ENCODE peak calls at places on chromosomes 16 and 17, in seven cellular contexts. J, E, O, T, K, Y and R are unnamed samples.

GRCh38 chr17:76246080-76247066 is 6.1 kb upstream of the RNF157 start:
- DNase-seq in J (no peak), E (no peak), O (peak), T (no peak), K (no peak), Y (peak), R (no peak)

GRCh38 chr17:7915611-7916382 is at the start of gene RNF227:
- DNase-seq in J (peak), E (peak), O (peak), T (peak), K (peak), Y (peak), R (peak)

GRCh38 chr17:10182785-10183184 is 15.6 kb downstream of the GAS7 start:
- DNase-seq in J (no peak), E (no peak), O (no peak), T (no peak), K (no peak), Y (no peak), R (no peak)

GRCh38 chr16:49075709-49076108 is 205.9 kb downstream of the CBLN1 start:
- DNase-seq in J (no peak), E (no peak), O (no peak), T (no peak), K (no peak), Y (no peak), R (no peak)

GRCh38 chr16:75647492-75648264 is at the start of the genes KARS1 and TERF2IP:
- DNase-seq in J (peak), E (peak), O (peak), T (peak), K (peak), Y (peak), R (peak)

GRCh38 chr16:15765880-15766279 is 90.9 kb downstream of the MYH11 start:
- DNase-seq in J (no peak), E (peak), O (no peak), T (no peak), K (no peak), Y (no peak), R (peak)

GRCh38 chr16:85464342-85465305 is 148.5 kb upstream of the GSE1 start:
- DNase-seq in J (no peak), E (no peak), O (no peak), T (no peak), K (no peak), Y (no peak), R (no peak)

GRCh38 chr16:86591270-86591669 is 12.9 kb downstream of the FOXL1 start:
- DNase-seq in J (no peak), E (no peak), O (no peak), T (no peak), K (no peak), Y (no peak), R (no peak)

GRCh38 chr16:67917852-67918236 is 13.8 kb downstream of the CTRL start:
- DNase-seq in J (no peak), E (peak), O (no peak), T (no peak), K (no peak), Y (no peak), R (peak)

GRCh38 chr17:63446981-63447687 is 1.0 kb upstream of the CYB561 start:
- DNase-seq in J (no peak), E (no peak), O (peak), T (no peak), K (peak), Y (no peak), R (no peak)

GRCh38 chr16:52416888-52417287 is 130.1 kb downstream of the TOX3 start:
- DNase-seq in J (no peak), E (no peak), O (no peak), T (no peak), K (no peak), Y (no peak), R (no peak)

GRCh38 chr17:61382796-61383688 is 16.6 kb upstream of the TBX2 start:
- DNase-seq in J (no peak), E (no peak), O (no peak), T (no peak), K (peak), Y (peak), R (no peak)

GRCh38 chr16:75351183-75351582 is 82.1 kb downstream of the CFDP1 start:
- DNase-seq in J (no peak), E (peak), O (no peak), T (no peak), K (no peak), Y (no peak), R (peak)

GRCh38 chr17:65504141-65504540 is 57.3 kb downstream of the AXIN2 start:
- DNase-seq in J (no peak), E (no peak), O (no peak), T (no peak), K (no peak), Y (no peak), R (no peak)

GRCh38 chr17:57104461-57105175 is 19.6 kb downstream of the AKAP1 start:
- DNase-seq in J (no peak), E (no peak), O (no peak), T (no peak), K (no peak), Y (no peak), R (no peak)

GRCh38 chr17:78418627-78419026 is 40.2 kb downstream of the PGS1 start:
- DNase-seq in J (no peak), E (no peak), O (no peak), T (no peak), K (no peak), Y (no peak), R (no peak)
- H3K27ac ChIP-seq in J (no peak), E (no peak), O (no peak), T (peak), K (no peak), Y (peak), R (no peak)

GRCh38 chr17:42000399-42001076 is 16.7 kb downstream of the DNAJC7 start:
- DNase-seq in J (no peak), E (no peak), O (no peak), T (no peak), K (no peak), Y (no peak), R (no peak)

GRCh38 chr17:42002175-42002791 is 15.0 kb downstream of the DNAJC7 start:
- DNase-seq in J (no peak), E (no peak), O (no peak), T (no peak), K (no peak), Y (no peak), R (no peak)

GRCh38 chr17:41996855-41997164 is 20.4 kb downstream of the DNAJC7 start:
- DNase-seq in J (no peak), E (no peak), O (no peak), T (no peak), K (no peak), Y (no peak), R (no peak)

GRCh38 chr17:42001729-42002128 is 15.5 kb downstream of the DNAJC7 start:
- DNase-seq in J (no peak), E (no peak), O (no peak), T (no peak), K (no peak), Y (no peak), R (no peak)

GRCh38 chr17:41998497-41998896 is 18.7 kb downstream of the DNAJC7 start:
- DNase-seq in J (no peak), E (no peak), O (no peak), T (no peak), K (no peak), Y (no peak), R (no peak)
- H3K27ac ChIP-seq in J (no peak), E (no peak), O (no peak), T (no peak), K (no peak), Y (no peak), R (no peak)

GRCh38 chr17:18040287-18040858 is 1.2 kb downstream of the GID4 start:
- DNase-seq in J (no peak), E (no peak), O (no peak), T (no peak), K (no peak), Y (no peak), R (no peak)
- H3K27ac ChIP-seq in J (no peak), E (peak), O (no peak), T (peak), K (no peak), Y (peak), R (peak)

DNA sequence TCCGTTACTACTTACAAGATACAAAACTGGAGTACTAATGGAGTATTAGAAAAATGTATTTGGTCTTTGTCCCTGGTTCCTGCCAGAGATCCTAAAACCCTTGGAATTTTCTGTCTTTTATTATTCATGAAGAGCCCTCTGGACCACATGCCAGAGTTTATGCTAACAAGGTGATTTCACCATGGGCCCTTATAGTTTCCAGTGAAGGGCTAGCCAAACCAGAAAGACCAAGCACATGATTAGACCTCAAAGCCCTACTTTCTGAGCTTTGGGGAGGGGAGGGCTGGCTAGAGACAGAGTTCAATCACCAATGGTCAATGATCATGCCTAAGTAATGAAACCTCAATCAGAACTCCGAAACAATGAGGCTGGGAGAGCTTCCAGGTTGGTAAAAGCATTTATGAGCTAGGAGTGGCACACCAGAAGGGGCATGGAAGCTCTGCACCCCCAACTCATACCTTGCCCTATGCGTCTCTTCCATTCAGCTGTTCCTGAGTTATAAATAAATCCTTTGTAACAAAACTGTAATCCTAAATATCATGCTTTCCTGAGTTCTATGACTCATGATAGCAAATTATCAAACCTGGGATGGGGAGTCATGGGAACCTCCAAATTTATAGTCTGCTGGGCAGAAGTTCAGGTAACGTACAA is 10.4 kb downstream of the DCUN1D3 start:
- DNase-seq in J (no peak), E (no peak), O (no peak), T (no peak), K (no peak), Y (no peak), R (no peak)
- H3K27ac ChIP-seq in J (no peak), E (peak), O (no peak), T (no peak), K (no peak), Y (no peak), R (no peak)

DNA sequence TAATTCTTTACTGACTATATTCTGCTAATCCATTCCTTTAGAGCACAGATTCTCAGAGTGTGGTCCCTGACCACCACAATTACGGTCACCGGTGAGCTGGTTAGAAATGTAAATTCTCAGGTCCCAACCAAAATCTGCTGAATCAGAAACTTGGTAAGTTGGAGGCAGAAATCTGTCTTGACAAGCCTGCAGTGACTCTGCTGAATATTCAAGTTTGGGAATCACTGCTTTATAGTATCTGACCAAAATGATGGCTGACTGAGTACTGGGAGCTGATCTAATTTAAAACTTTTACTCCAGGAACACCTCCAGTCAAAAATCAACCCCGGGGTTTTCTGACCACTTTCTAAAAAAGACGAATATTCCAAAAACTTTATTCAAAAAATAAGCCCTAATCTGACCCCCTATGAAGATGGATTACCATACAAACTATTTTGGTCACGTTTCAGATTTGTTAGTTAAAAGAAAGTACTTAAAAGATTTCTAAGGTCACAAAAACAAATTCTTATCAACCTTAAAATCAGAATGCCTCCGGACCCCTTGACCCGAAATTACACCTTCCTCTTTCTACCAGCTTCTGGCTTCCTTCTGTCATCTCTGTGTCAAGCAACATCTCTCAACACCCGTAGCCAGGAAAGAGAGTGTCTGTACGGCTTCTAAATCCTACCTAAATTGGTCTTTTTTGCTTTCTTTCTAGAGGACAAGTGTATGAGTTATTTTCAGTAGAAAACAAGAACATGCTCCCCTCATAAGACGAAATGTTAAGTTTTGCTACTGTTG is 38.6 kb downstream of the CREBBP start:
- DNase-seq in J (no peak), E (no peak), O (no peak), T (no peak), K (no peak), Y (no peak), R (no peak)
- H3K27ac ChIP-seq in J (no peak), E (no peak), O (no peak), T (peak), K (no peak), Y (no peak), R (no peak)

DNA sequence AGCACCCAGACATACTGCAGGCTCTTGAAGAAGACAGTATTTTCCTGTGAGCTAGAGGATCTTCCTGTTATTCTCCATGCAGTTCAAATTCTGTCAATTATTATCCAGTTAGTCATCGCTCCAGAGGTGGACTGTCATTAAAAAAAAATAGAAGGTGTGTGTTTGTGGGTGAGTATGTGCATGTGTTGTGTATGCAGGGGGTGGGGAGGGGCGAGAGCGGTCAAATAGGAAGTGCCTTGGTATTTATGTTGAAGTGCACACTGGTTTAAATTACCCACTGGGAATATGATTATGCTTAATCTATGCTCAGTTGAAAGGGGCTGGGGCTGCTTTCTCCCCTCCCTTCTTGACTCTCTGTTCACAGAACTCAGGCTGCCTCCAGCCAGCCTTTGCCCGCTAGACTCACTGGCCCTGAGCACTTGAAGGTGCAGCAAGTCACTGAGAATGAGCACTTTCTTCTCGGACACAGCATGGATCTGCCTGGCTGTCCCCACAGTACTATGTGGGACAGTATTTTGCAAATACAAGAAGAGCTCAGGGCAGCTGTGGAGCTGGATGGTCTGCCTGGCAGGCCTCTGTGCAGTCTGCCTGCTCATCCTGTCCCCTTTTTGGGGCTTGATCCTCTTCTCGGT is at the start of gene HSD17B2:
- DNase-seq in J (no peak), E (peak), O (no peak), T (no peak), K (peak), Y (no peak), R (peak)
- H3K27ac ChIP-seq in J (no peak), E (no peak), O (no peak), T (no peak), K (peak), Y (no peak), R (no peak)

GRCh38 chr16:21990381-21990944 is 10.5 kb downstream of the PDZD9 start:
- DNase-seq in J (no peak), E (no peak), O (no peak), T (no peak), K (no peak), Y (no peak), R (no peak)
- H3K27ac ChIP-seq in J (no peak), E (no peak), O (no peak), T (no peak), K (no peak), Y (no peak), R (no peak)

DNA sequence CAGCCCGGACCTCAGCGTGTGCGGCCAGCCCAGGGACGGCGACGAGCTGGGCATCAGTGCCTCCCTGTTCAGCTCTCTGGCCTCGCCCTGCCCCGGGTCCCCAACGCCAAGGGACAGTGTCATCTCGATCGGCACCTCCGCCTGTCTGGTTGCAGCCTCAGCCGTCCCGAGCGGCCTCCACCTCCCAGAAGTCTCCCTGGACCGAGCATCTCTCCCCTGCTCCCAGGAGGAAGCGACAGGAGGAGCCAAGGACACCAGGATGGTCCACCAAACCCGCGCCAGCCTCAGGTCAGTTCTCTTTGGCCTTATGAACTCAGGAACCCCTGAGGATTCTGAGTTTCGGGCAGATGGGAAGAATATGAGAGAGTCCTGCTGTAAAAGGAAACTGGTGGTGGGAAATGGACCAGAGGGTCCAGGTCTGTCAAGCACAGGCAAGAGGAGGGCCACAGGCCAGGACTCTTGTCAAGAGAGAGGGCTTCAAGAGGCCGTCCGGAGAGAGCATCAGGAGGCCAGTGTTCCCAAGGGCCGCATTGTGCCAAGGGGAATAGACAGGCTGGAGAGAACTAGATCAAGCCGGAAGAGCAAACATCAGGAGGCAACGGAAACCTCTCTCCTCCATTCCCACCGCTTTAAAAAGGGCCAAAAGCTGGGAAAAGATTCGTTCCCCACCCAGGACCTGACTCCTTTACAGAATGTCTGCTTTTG is 822 bp downstream of the HASPIN start:
- DNase-seq in J (no peak), E (no peak), O (no peak), T (no peak), K (no peak), Y (no peak), R (no peak)
- H3K27ac ChIP-seq in J (no peak), E (peak), O (no peak), T (no peak), K (no peak), Y (no peak), R (peak)

DNA sequence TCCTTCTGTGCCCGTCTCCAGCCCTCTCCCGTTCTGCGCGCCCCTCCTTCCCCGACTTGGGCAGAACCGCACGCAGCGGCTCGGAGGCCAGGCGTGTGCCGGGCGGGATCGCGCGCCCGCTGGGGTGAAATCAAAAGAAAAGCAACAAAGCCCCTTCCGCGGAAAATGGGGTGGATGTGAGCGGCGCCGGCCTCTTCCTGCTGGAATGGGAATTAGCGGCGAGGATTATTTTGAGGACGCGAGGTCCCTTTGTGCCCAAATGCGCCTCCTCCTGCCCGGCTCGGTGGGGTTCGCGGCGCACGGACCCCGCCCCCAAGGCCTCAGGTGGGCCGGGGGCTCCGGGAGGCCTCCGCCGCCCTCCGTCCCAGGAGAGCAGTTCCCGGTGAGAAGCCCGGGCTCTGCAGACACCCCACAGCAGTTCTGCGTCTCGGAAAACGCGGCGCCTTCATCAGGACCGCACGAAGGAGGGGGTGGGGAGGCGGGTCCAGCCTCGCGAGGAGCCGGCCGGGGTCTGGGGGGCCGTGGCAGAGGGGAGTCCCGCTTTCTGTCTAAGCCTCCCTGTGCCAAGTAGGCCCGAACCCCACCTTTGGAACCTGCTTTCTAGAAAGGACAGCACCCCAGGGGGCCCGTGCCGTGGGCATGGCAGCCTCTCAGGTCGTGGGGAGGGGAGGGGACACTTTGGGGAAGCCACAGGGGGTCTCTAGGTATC is 91.0 kb upstream of the CBX4 start:
- DNase-seq in J (no peak), E (no peak), O (no peak), T (no peak), K (no peak), Y (no peak), R (peak)
- H3K27ac ChIP-seq in J (no peak), E (no peak), O (no peak), T (no peak), K (no peak), Y (no peak), R (peak)

GRCh38 chr16:88649195-88649923 is 1.5 kb downstream of the CYBA start:
- DNase-seq in J (no peak), E (no peak), O (no peak), T (no peak), K (no peak), Y (no peak), R (no peak)
- H3K27ac ChIP-seq in J (no peak), E (peak), O (peak), T (peak), K (peak), Y (no peak), R (peak)